ENCODE peak calls at places on chromosome 10, in four cellular contexts. One of them, this sample, is unnamed.

GRCh38 chr10:110429301-110429700 is 68.4 kb upstream of the DUSP5 start:
- DNase-seq in EL: no peak
- DNase-seq in activated CD8-positive, alpha-beta T cell treated with anti-CD3 and anti-CD28 coated beads, Interleukin-2, amount 10 ng/mL, durations not matched to agents 7 days and 5 days: no peak
- DNase-seq in Right ventricle myocardium superior: no peak
- DNase-seq in this sample: no peak

GRCh38 chr10:77849039-77849664 is 77.4 kb downstream of the DLG5 start:
- DNase-seq in Right ventricle myocardium superior: no peak
- DNase-seq in EL: no peak
- DNase-seq in activated CD8-positive, alpha-beta T cell treated with anti-CD3 and anti-CD28 coated beads, Interleukin-2, amount 10 ng/mL, durations not matched to agents 7 days and 5 days: no peak
- DNase-seq in this sample: no peak

GRCh38 chr10:15748137-15748536 is 28.4 kb upstream of the ITGA8 start:
- DNase-seq in activated CD8-positive, alpha-beta T cell treated with anti-CD3 and anti-CD28 coated beads, Interleukin-2, amount 10 ng/mL, durations not matched to agents 7 days and 5 days: no peak
- DNase-seq in Right ventricle myocardium superior: no peak
- DNase-seq in EL: no peak
- DNase-seq in this sample: no peak

GRCh38 chr10:94172332-94172731 is 178.6 kb downstream of the PLCE1 start:
- DNase-seq in Right ventricle myocardium superior: no peak
- DNase-seq in EL: no peak
- DNase-seq in activated CD8-positive, alpha-beta T cell treated with anti-CD3 and anti-CD28 coated beads, Interleukin-2, amount 10 ng/mL, durations not matched to agents 7 days and 5 days: no peak
- DNase-seq in this sample: no peak

GRCh38 chr10:29078919-29079318 is 210.0 kb upstream of the LYZL1 start:
- DNase-seq in EL: no peak
- DNase-seq in activated CD8-positive, alpha-beta T cell treated with anti-CD3 and anti-CD28 coated beads, Interleukin-2, amount 10 ng/mL, durations not matched to agents 7 days and 5 days: no peak
- DNase-seq in Right ventricle myocardium superior: no peak
- DNase-seq in this sample: no peak

GRCh38 chr10:12614390-12615003 is 265.1 kb downstream of the CAMK1D start:
- DNase-seq in EL: no peak
- DNase-seq in Right ventricle myocardium superior: no peak
- DNase-seq in activated CD8-positive, alpha-beta T cell treated with anti-CD3 and anti-CD28 coated beads, Interleukin-2, amount 10 ng/mL, durations not matched to agents 7 days and 5 days: no peak
- DNase-seq in this sample: no peak

GRCh38 chr10:95864906-95865813 is 42.6 kb upstream of the CC2D2B start:
- DNase-seq in activated CD8-positive, alpha-beta T cell treated with anti-CD3 and anti-CD28 coated beads, Interleukin-2, amount 10 ng/mL, durations not matched to agents 7 days and 5 days: peak
- DNase-seq in EL: peak
- DNase-seq in Right ventricle myocardium superior: no peak
- DNase-seq in this sample: peak

GRCh38 chr10:13659887-13660544 is 73.3 kb downstream of the PRPF18 start:
- DNase-seq in EL: peak
- DNase-seq in Right ventricle myocardium superior: peak
- DNase-seq in activated CD8-positive, alpha-beta T cell treated with anti-CD3 and anti-CD28 coated beads, Interleukin-2, amount 10 ng/mL, durations not matched to agents 7 days and 5 days: peak
- DNase-seq in this sample: peak

GRCh38 chr10:813286-813685 is 118.2 kb downstream of the LARP4B start:
- DNase-seq in EL: no peak
- DNase-seq in activated CD8-positive, alpha-beta T cell treated with anti-CD3 and anti-CD28 coated beads, Interleukin-2, amount 10 ng/mL, durations not matched to agents 7 days and 5 days: no peak
- DNase-seq in Right ventricle myocardium superior: no peak
- DNase-seq in this sample: no peak